ENCODE peak calls at places on chromosomes 2 and 18, in four cellular contexts. One of them, this sample, is unnamed.

GRCh38 chr18:27121108-27121507 is 64.0 kb downstream of the CHST9 start:
- DNase-seq in fibroblast of lung: no peak
- DNase-seq in stimulated activated naive B cell treated with anti-CD40 and anti-IgM and Interleukin-4, amounts not matched to agents 10 μg/mL and 1 μg/mL and 100 μg/mL, for 72 hours: no peak
- DNase-seq in mammary epithelial cell: peak; percentile 49
- DNase-seq in this sample: no peak

GRCh38 chr2:163207706-163208370 is 369.3 kb upstream of the KCNH7 start:
- DNase-seq in fibroblast of lung: no peak
- DNase-seq in stimulated activated naive B cell treated with anti-CD40 and anti-IgM and Interleukin-4, amounts not matched to agents 10 μg/mL and 1 μg/mL and 100 μg/mL, for 72 hours: no peak
- DNase-seq in mammary epithelial cell: peak; percentile 88
- DNase-seq in this sample: no peak

GRCh38 chr2:28393115-28393836 is 618 bp downstream of the FOSL2 start:
- DNase-seq in fibroblast of lung: peak; percentile 68
- DNase-seq in stimulated activated naive B cell treated with anti-CD40 and anti-IgM and Interleukin-4, amounts not matched to agents 10 μg/mL and 1 μg/mL and 100 μg/mL, for 72 hours: peak; percentile 52
- DNase-seq in mammary epithelial cell: peak; percentile 69
- DNase-seq in this sample: peak; percentile 27

GRCh38 chr2:174142290-174142689 is 106.0 kb downstream of the OLA1 start:
- DNase-seq in fibroblast of lung: no peak
- DNase-seq in stimulated activated naive B cell treated with anti-CD40 and anti-IgM and Interleukin-4, amounts not matched to agents 10 μg/mL and 1 μg/mL and 100 μg/mL, for 72 hours: no peak
- DNase-seq in mammary epithelial cell: no peak
- DNase-seq in this sample: no peak

GRCh38 chr2:185828326-185828725 is 89.7 kb downstream of the FSIP2 start:
- DNase-seq in fibroblast of lung: no peak
- DNase-seq in stimulated activated naive B cell treated with anti-CD40 and anti-IgM and Interleukin-4, amounts not matched to agents 10 μg/mL and 1 μg/mL and 100 μg/mL, for 72 hours: no peak
- DNase-seq in mammary epithelial cell: no peak
- DNase-seq in this sample: no peak

GRCh38 chr2:239257511-239257937 is 143.3 kb downstream of the HDAC4 start:
- DNase-seq in fibroblast of lung: peak; percentile 93
- DNase-seq in stimulated activated naive B cell treated with anti-CD40 and anti-IgM and Interleukin-4, amounts not matched to agents 10 μg/mL and 1 μg/mL and 100 μg/mL, for 72 hours: no peak
- DNase-seq in mammary epithelial cell: peak; percentile 69
- DNase-seq in this sample: no peak

GRCh38 chr2:179518891-179519290 is 254.3 kb upstream of the SESTD1 start:
- DNase-seq in fibroblast of lung: no peak
- DNase-seq in stimulated activated naive B cell treated with anti-CD40 and anti-IgM and Interleukin-4, amounts not matched to agents 10 μg/mL and 1 μg/mL and 100 μg/mL, for 72 hours: no peak
- DNase-seq in mammary epithelial cell: no peak
- DNase-seq in this sample: no peak

GRCh38 chr18:56168049-56168781 is 470.2 kb downstream of the TXNL1 start:
- DNase-seq in fibroblast of lung: peak; percentile 77
- DNase-seq in stimulated activated naive B cell treated with anti-CD40 and anti-IgM and Interleukin-4, amounts not matched to agents 10 μg/mL and 1 μg/mL and 100 μg/mL, for 72 hours: no peak
- DNase-seq in mammary epithelial cell: peak; percentile 72
- DNase-seq in this sample: no peak

GRCh38 chr2:174485763-174486613 is 841 bp downstream of the GPR155 start:
- DNase-seq in fibroblast of lung: peak; percentile 64
- DNase-seq in stimulated activated naive B cell treated with anti-CD40 and anti-IgM and Interleukin-4, amounts not matched to agents 10 μg/mL and 1 μg/mL and 100 μg/mL, for 72 hours: no peak
- DNase-seq in mammary epithelial cell: peak; percentile 23
- DNase-seq in this sample: no peak

This sample was measured in GM19239.